ENCODE peak calls at places on chromosomes 12 and 14, in eight cellular contexts. S is neural progenitor cell, O is prostate gland, Q is endothelial cell, R is mammary epithelial cell, V is nephron progenitor cell, P is AG04450, T is sigmoid colon. X is an unnamed sample.

GRCh38 chr12:15629108-15629507 is 160.1 kb downstream of the EPS8 start:
- DNase-seq in S (peak; percentile 61), O (peak; percentile 7), Q (no peak), R (peak; percentile 88), V (no peak), P (peak; percentile 81), T (peak; percentile 87), X (peak; percentile 8)

GRCh38 chr12:2813573-2814185 is 1.2 kb downstream of the ITFG2 start:
- DNase-seq in S (peak; percentile 79), O (peak; percentile 36), Q (peak; percentile 52), R (peak; percentile 53), V (peak; percentile 56), P (no peak), T (no peak), X (peak; percentile 73)

GRCh38 chr14:104356738-104357688 is 218.6 kb downstream of the KIF26A start:
- DNase-seq in S (no peak), O (no peak), Q (no peak), R (no peak), V (no peak), P (no peak), T (peak; percentile 49), X (no peak)

GRCh38 chr12:106736051-106736957 is 38.2 kb upstream of the RIC8B start:
- DNase-seq in S (no peak), O (no peak), Q (no peak), R (no peak), V (no peak), P (no peak), T (no peak), X (no peak)

GRCh38 chr12:4274960-4275868 is 1.7 kb downstream of the CCND2 start:
- DNase-seq in S (peak; percentile 53), O (no peak), Q (peak; percentile 22), R (peak; percentile 65), V (no peak), P (no peak), T (no peak), X (no peak)

GRCh38 chr14:46053221-46053620 is 598.4 kb downstream of the RPL10L start:
- DNase-seq in S (no peak), O (no peak), Q (no peak), R (peak; percentile 5), V (no peak), P (no peak), T (no peak), X (no peak)

GRCh38 chr12:22234561-22234960 is 99.9 kb downstream of the ST8SIA1 start:
- DNase-seq in S (no peak), O (no peak), Q (no peak), R (no peak), V (no peak), P (no peak), T (no peak), X (no peak)

GRCh38 chr12:6700646-6701051 is at the start of gene PIANP:
- DNase-seq in S (peak; percentile 74), O (no peak), Q (peak; percentile 57), R (no peak), V (peak; percentile 84), P (no peak), T (peak; percentile 72), X (no peak)

GRCh38 chr14:45198551-45198950 is 54.5 kb downstream of the MIS18BP1 start:
- DNase-seq in S (no peak), O (peak; percentile 8), Q (no peak), R (peak; percentile 77), V (no peak), P (no peak), T (no peak), X (no peak)

GRCh38 chr12:49059063-49059384 is 1.6 kb downstream of the KMT2D start:
- DNase-seq in S (no peak), O (no peak), Q (no peak), R (peak; percentile 1), V (no peak), P (no peak), T (no peak), X (no peak)

GRCh38 chr12:115860619-115861018 is 416.9 kb downstream of the MED13L start:
- DNase-seq in S (no peak), O (no peak), Q (no peak), R (no peak), V (no peak), P (no peak), T (no peak), X (no peak)

GRCh38 chr14:29528889-29529288 is 398.8 kb downstream of the PRKD1 start:
- DNase-seq in S (no peak), O (no peak), Q (no peak), R (no peak), V (no peak), P (no peak), T (no peak), X (no peak)

GRCh38 chr14:73661872-73662271 is 17.1 kb downstream of the DNAL1 start:
- DNase-seq in S (no peak), O (no peak), Q (no peak), R (no peak), V (no peak), P (peak; percentile 3), T (no peak), X (no peak)

GRCh38 chr14:73660511-73660910 is 15.7 kb downstream of the DNAL1 start:
- DNase-seq in S (no peak), O (peak; percentile 53), Q (no peak), R (no peak), V (no peak), P (no peak), T (no peak), X (no peak)

GRCh38 chr14:73665130-73665529 is 20.3 kb downstream of the DNAL1 start:
- DNase-seq in S (no peak), O (no peak), Q (no peak), R (no peak), V (no peak), P (no peak), T (no peak), X (no peak)

GRCh38 chr14:73663548-73664212 is 18.9 kb downstream of the DNAL1 start:
- DNase-seq in S (no peak), O (no peak), Q (no peak), R (no peak), V (no peak), P (no peak), T (no peak), X (no peak)

GRCh38 chr14:73662439-73663056 is 17.8 kb downstream of the DNAL1 start:
- DNase-seq in S (peak; percentile 15), O (peak; percentile 11), Q (no peak), R (peak; percentile 95), V (no peak), P (peak; percentile 61), T (no peak), X (no peak)
- TF ChIP-seq CTCF in S (no peak), O (peak; percentile 12), Q (no peak), R (peak; percentile 58), V (no peak), P (peak; percentile 71), T (no peak), X (no peak)

DNA sequence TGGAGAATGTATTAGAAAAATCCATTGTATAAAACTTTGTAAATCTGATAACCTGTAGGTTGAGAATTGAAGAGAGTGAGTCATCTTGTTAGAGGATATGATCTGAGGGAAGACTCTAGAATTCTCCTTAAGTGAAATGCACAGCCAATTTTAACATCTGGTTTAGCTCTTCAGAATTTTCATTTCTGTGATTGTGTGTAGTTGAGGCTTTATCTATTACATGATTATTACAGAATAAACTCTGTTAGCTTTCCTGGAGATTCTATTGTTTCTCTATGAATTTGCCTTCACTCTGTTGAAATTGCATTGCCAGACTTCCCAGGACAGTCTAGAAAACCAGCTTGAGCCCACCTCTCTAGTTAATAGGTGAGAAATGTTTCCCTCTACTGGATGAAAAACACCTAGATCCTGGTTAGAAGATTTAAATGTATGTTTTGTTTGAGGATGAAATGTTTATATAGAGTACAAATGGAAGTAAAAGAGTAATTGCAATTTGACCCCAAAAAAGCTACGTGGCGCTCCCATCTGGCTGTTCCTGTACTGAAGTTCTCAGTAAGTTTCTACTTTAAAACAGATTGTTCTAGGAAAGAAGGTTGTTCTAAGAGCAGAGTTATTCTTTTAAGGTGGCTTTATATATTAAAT is 2.9 kb downstream of the NUDT4 start:
- DNase-seq in S (peak; percentile 19), O (no peak), Q (no peak), R (peak; percentile 35), V (no peak), P (no peak), T (no peak), X (no peak)
- TF ChIP-seq CTCF in S (peak; percentile 47), O (peak; percentile 30), Q (no peak), R (peak; percentile 21), V (peak; percentile 22), P (peak; percentile 42), T (no peak), X (no peak)

GRCh38 chr12:26833692-26834168 is 736 bp upstream of the ITPR2 start:
- DNase-seq in S (peak; percentile 81), O (peak; percentile 28), Q (no peak), R (peak; percentile 25), V (peak; percentile 57), P (no peak), T (peak; percentile 73), X (peak; percentile 77)
- TF ChIP-seq CTCF in S (no peak), O (no peak), Q (no peak), R (no peak), V (no peak), P (no peak), T (no peak), X (no peak)

GRCh38 chr12:26628234-26628633 is 204.8 kb downstream of the ITPR2 start:
- DNase-seq in S (no peak), O (no peak), Q (no peak), R (peak; percentile 56), V (no peak), P (no peak), T (no peak), X (no peak)

GRCh38 chr12:26631846-26632245 is 201.1 kb downstream of the ITPR2 start:
- DNase-seq in S (no peak), O (no peak), Q (no peak), R (no peak), V (no peak), P (no peak), T (no peak), X (no peak)

GRCh38 chr12:26627335-26627734 is 205.7 kb downstream of the ITPR2 start:
- DNase-seq in S (no peak), O (no peak), Q (no peak), R (no peak), V (no peak), P (no peak), T (no peak), X (no peak)

GRCh38 chr12:26630546-26631027 is 202.4 kb downstream of the ITPR2 start:
- DNase-seq in S (no peak), O (no peak), Q (no peak), R (no peak), V (no peak), P (peak; percentile 49), T (peak; percentile 71), X (no peak)

GRCh38 chr12:26629864-26630263 is 203.1 kb downstream of the ITPR2 start:
- DNase-seq in S (peak; percentile 30), O (no peak), Q (no peak), R (no peak), V (no peak), P (no peak), T (no peak), X (no peak)
- TF ChIP-seq CTCF in S (peak; percentile 49), O (no peak), Q (no peak), R (peak; percentile 32), V (no peak), P (peak; percentile 69), T (peak; percentile 32), X (no peak)

X was measured in GM20000.